ENCODE peak calls at places on chromosomes 3 and 15, in eight cellular contexts. D, A, J, V, N, R, O and S are unnamed samples. For H3K27me3 and H3K4me1, the result is how much of the 10 kb centered on the place peaks cover.

GRCh38 chr15:97692317-97693015 is 268.0 kb upstream of the ARRDC4 start:
- DNase-seq in D (no peak), A (no peak), J (no peak), V (peak), N (peak), R (no peak), O (no peak), S (no peak)

GRCh38 chr3:100047455-100048141 is 66.7 kb downstream of the FILIP1L start:
- DNase-seq in D (no peak), A (peak), J (peak), V (no peak), N (no peak), R (no peak), O (peak), S (peak)

GRCh38 chr3:32420138-32420981 is 28.7 kb downstream of the CMTM7 start:
- DNase-seq in D (peak), A (peak), J (peak), V (no peak), N (no peak), R (no peak), O (peak), S (peak)

GRCh38 chr15:100880139-100880896 is 687 bp downstream of the ALDH1A3 start:
- DNase-seq in D (no peak), A (peak), J (peak), V (no peak), N (no peak), R (no peak), O (peak), S (peak)

GRCh38 chr3:184354121-184354728 is 7.2 kb downstream of the CLCN2 start:
- DNase-seq in D (peak), A (peak), J (no peak), V (no peak), N (no peak), R (no peak), O (peak), S (peak)

GRCh38 chr3:188198001-188198400 is 44.0 kb downstream of the LPP start:
- DNase-seq in D (no peak), A (no peak), J (no peak), V (no peak), N (no peak), R (no peak), O (no peak), S (no peak)

GRCh38 chr15:74220475-74221248 is 15.5 kb upstream of the CCDC33 start:
- DNase-seq in D (no peak), A (no peak), J (no peak), V (no peak), N (no peak), R (no peak), O (no peak), S (no peak)

GRCh38 chr15:78003539-78004008 is 73.9 kb downstream of the TBC1D2B start:
- DNase-seq in D (peak), A (peak), J (no peak), V (no peak), N (peak), R (no peak), O (no peak), S (no peak)

GRCh38 chr3:170697131-170697530 is 111.3 kb upstream of the SLC7A14 start:
- DNase-seq in D (no peak), A (no peak), J (no peak), V (no peak), N (no peak), R (no peak), O (no peak), S (no peak)

GRCh38 chr3:51710631-51711351 is 3.9 kb downstream of the GRM2 start:
- DNase-seq in D (peak), A (peak), J (no peak), V (no peak), N (peak), R (no peak), O (no peak), S (peak)

GRCh38 chr3:169008772-169009358 is 654.6 kb downstream of the MECOM start:
- DNase-seq in D (no peak), A (no peak), J (no peak), V (no peak), N (no peak), R (no peak), O (no peak), S (no peak)

GRCh38 chr15:71115567-71116351 is 488 bp downstream of the THSD4 start:
- DNase-seq in D (peak), A (peak), J (peak), V (peak), N (peak), R (peak), O (peak), S (peak)

GRCh38 chr3:186277268-186277909 is 84.6 kb downstream of the DGKG start:
- DNase-seq in D (no peak), A (peak), J (peak), V (peak), N (no peak), R (no peak), O (peak), S (peak)

GRCh38 chr3:78728406-78729145 is 1039.2 kb downstream of the ROBO1 start:
- DNase-seq in D (peak), A (peak), J (peak), V (peak), N (peak), R (peak), O (peak), S (no peak)

GRCh38 chr3:30370681-30371271 is 235.6 kb upstream of the TGFBR2 start:
- DNase-seq in D (no peak), A (no peak), J (peak), V (no peak), N (no peak), R (no peak), O (peak), S (peak)

GRCh38 chr15:23415321-23415865 is 31.6 kb downstream of the GOLGA6L2 start:
- DNase-seq in D (no peak), A (no peak), J (no peak), V (no peak), N (peak), R (no peak), O (no peak), S (no peak)

GRCh38 chr15:46441294-46442062 is 806.6 kb downstream of the SQOR start:
- DNase-seq in D (no peak), A (peak), J (peak), V (no peak), N (no peak), R (no peak), O (no peak), S (no peak)

GRCh38 chr15:62691008-62691407 is 351.5 kb upstream of the TPM1 start:
- DNase-seq in D (no peak), A (no peak), J (no peak), V (no peak), N (no peak), R (no peak), O (peak), S (no peak)

GRCh38 chr15:84649706-84650105 is 4.4 kb downstream of the WDR73 start:
- DNase-seq in D (no peak), A (no peak), J (no peak), V (no peak), N (no peak), R (no peak), O (peak), S (no peak)

GRCh38 chr3:66418432-66419052 is 82.3 kb downstream of the LRIG1 start:
- DNase-seq in D (peak), A (no peak), J (peak), V (no peak), N (peak), R (peak), O (no peak), S (no peak)

GRCh38 chr3:123411340-123412040 is 37.4 kb downstream of the ADCY5 start:
- DNase-seq in D (no peak), A (no peak), J (no peak), V (no peak), N (no peak), R (no peak), O (no peak), S (peak)

GRCh38 chr15:61128343-61128742 is 100.8 kb downstream of the RORA start:
- DNase-seq in D (no peak), A (no peak), J (no peak), V (no peak), N (no peak), R (no peak), O (no peak), S (no peak)

GRCh38 chr3:53073553-53074365 is 27.9 kb upstream of the SFMBT1 start:
- DNase-seq in D (no peak), A (no peak), J (no peak), V (no peak), N (no peak), R (no peak), O (no peak), S (no peak)

GRCh38 chr3:142028174-142028833 is 121.0 kb downstream of the TFDP2 start:
- DNase-seq in D (peak), A (peak), J (peak), V (no peak), N (no peak), R (no peak), O (peak), S (peak)

GRCh38 chr15:65971741-65971995 is 102.4 kb downstream of the RAB11A start:
- DNase-seq in D (no peak), A (no peak), J (no peak), V (no peak), N (no peak), R (no peak), O (no peak), S (no peak)

GRCh38 chr15:100653608-100654007 is 51.2 kb downstream of the ASB7 start:
- DNase-seq in D (no peak), A (no peak), J (no peak), V (no peak), N (no peak), R (no peak), O (no peak), S (no peak)

GRCh38 chr3:187746479-187747335 is 1.4 kb upstream of the BCL6 start:
- DNase-seq in D (no peak), A (peak), J (peak), V (no peak), N (no peak), R (no peak), O (peak), S (no peak)

GRCh38 chr3:16411450-16411849 is 102.0 kb downstream of the RFTN1 start:
- DNase-seq in D (no peak), A (no peak), J (no peak), V (no peak), N (no peak), R (no peak), O (no peak), S (no peak)

GRCh38 chr3:10273697-10274305 is 18.9 kb downstream of the GHRL start:
- DNase-seq in D (no peak), A (no peak), J (peak), V (no peak), N (no peak), R (no peak), O (no peak), S (no peak)

GRCh38 chr3:13495351-13495813 is 15.3 kb downstream of the HDAC11 start:
- DNase-seq in D (no peak), A (no peak), J (no peak), V (no peak), N (peak), R (peak), O (no peak), S (no peak)

GRCh38 chr3:169990431-169990830 is 23.8 kb downstream of the SEC62 start:
- DNase-seq in D (no peak), A (no peak), J (no peak), V (no peak), N (no peak), R (no peak), O (no peak), S (no peak)

GRCh38 chr15:36428102-36428845 is 151.2 kb upstream of the CDIN1 start:
- DNase-seq in D (no peak), A (no peak), J (peak), V (no peak), N (no peak), R (no peak), O (peak), S (peak)

GRCh38 chr3:134066539-134067310 is 37.0 kb upstream of the SLCO2A1 start:
- DNase-seq in D (no peak), A (no peak), J (no peak), V (no peak), N (no peak), R (no peak), O (peak), S (peak)

GRCh38 chr3:57151021-57151449 is 14.1 kb downstream of the IL17RD start:
- DNase-seq in D (no peak), A (no peak), J (peak), V (no peak), N (no peak), R (no peak), O (peak), S (no peak)

GRCh38 chr15:53716909-53717878 is 42.3 kb downstream of the WDR72 start:
- DNase-seq in D (no peak), A (peak), J (no peak), V (no peak), N (no peak), R (no peak), O (peak), S (peak)

GRCh38 chr3:109803274-109803673 is 465.9 kb upstream of the DPPA4 start:
- DNase-seq in D (no peak), A (peak), J (no peak), V (no peak), N (no peak), R (no peak), O (no peak), S (no peak)

GRCh38 chr3:8110966-8111798 is 390.4 kb upstream of the LMCD1 start:
- DNase-seq in D (peak), A (peak), J (peak), V (peak), N (no peak), R (no peak), O (peak), S (peak)
- TF ChIP-seq CTCF in D (peak), A (peak), J (peak), V (peak), N (peak), R (peak), O (peak), S (peak)

DNA sequence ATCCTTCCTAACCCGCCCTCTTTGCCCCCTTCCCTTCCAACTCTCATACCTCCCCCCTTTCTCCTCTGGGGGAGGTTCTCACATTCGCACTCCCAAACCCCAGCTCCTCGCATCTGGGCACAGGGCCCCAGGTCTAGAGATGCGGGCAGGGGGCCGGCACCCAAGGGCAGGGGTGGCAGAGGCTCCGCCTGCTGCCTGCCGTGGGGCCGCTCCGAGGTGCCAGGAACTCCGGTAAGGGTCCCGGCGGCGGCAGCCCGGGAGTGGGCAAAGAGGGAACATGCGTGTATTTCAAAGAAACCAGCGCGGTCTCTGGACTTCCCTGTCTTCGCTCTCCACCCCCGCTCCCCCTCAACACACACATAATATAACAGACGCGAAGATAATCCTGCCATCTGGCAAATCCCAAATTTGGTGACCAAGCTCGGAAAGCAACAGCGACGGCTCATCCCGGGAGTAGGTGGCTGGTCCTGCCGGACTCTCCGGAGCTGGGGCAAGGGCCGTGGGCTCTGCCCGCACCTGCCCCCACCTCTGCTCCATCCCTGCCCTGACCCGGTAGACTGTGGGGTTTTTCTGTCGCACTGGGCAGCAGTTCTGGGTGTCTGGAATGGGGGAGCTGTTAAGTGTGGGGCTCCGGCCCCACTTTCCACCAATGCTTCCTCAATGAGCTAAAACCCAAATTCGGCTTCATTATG is 31.0 kb downstream of the NR2F2 start:
- DNase-seq in D (no peak), A (peak), J (no peak), V (no peak), N (no peak), R (no peak), O (no peak), S (peak)
- H3K27me3 ChIP-seq in D (under half), A (half or more), J (under half), V (half or more), N (half or more), R (half or more), O (half or more), S (half or more)

GRCh38 chr15:68794307-68794706 is 26.4 kb downstream of the ANP32A start:
- DNase-seq in D (no peak), A (no peak), J (no peak), V (no peak), N (no peak), R (no peak), O (no peak), S (no peak)

GRCh38 chr15:68796576-68796975 is 24.1 kb downstream of the ANP32A start:
- DNase-seq in D (no peak), A (no peak), J (no peak), V (no peak), N (no peak), R (no peak), O (no peak), S (no peak)

GRCh38 chr15:68793776-68794175 is 26.9 kb downstream of the ANP32A start:
- DNase-seq in D (no peak), A (no peak), J (no peak), V (no peak), N (no peak), R (no peak), O (no peak), S (no peak)

GRCh38 chr15:68795298-68795848 is 25.3 kb downstream of the ANP32A start:
- DNase-seq in D (peak), A (peak), J (peak), V (peak), N (peak), R (peak), O (peak), S (peak)

GRCh38 chr15:68794869-68795268 is 25.8 kb downstream of the ANP32A start:
- DNase-seq in D (no peak), A (no peak), J (no peak), V (no peak), N (no peak), R (no peak), O (no peak), S (peak)
- H3K4me1 ChIP-seq in D (half or more), A (half or more), J (under half), V (half or more), N (half or more), R (half or more), O (half or more), S (under half)

GRCh38 chr15:67906382-67906781 is 66.5 kb upstream of the RNU6-1 start:
- DNase-seq in D (no peak), A (no peak), J (no peak), V (no peak), N (no peak), R (no peak), O (peak), S (no peak)
- TF ChIP-seq CTCF in D (no peak), A (peak), J (peak), V (peak), N (peak), R (peak), O (peak), S (peak)